ENCODE peak calls at places on chromosomes 3 and 15, in six cellular contexts. J is endothelial cell of umbilical vein, X is H1, Q is HCT116, W is GM12878, H is spleen. P is an unnamed sample. For H3K4me1, the result is how much of the 10 kb centered on the place peaks cover.

GRCh38 chr3:45060165-45060897 is 34.2 kb downstream of the CLEC3B start:
- DNase-seq in H (no peak), W (no peak), J (no peak), X (no peak), Q (no peak), P (no peak)

GRCh38 chr3:72408983-72409779 is 439.1 kb downstream of the SHQ1 start:
- DNase-seq in Q (no peak), J (no peak), W (no peak), H (no peak), X (no peak), P (no peak)

GRCh38 chr15:71713191-71713798 is 97.1 kb upstream of the NR2E3 start:
- DNase-seq in Q (no peak), H (no peak), J (no peak), X (no peak), W (no peak), P (no peak)

GRCh38 chr3:46684881-46685280 is 8.6 kb downstream of the ALS2CL start:
- DNase-seq in H (no peak), W (no peak), Q (no peak), J (no peak), X (no peak), P (no peak)

GRCh38 chr15:67792250-67792942 is 32.9 kb upstream of the SKOR1 start:
- DNase-seq in J (peak), Q (no peak), X (no peak), H (no peak), W (no peak), P (no peak)

GRCh38 chr15:62492900-62493299 is 327.8 kb upstream of the C2CD4B start:
- DNase-seq in H (no peak), J (no peak), W (no peak), X (no peak), Q (no peak), P (no peak)

GRCh38 chr3:157530637-157531300 is 27.6 kb upstream of the VEPH1 start:
- DNase-seq in W (no peak), X (no peak), J (peak), H (no peak), Q (no peak), P (no peak)

GRCh38 chr3:20935791-20936190 is 749.8 kb upstream of the SGO1 start:
- DNase-seq in W (no peak), J (no peak), X (no peak), H (no peak), Q (no peak), P (no peak)

GRCh38 chr3:96347289-96347688 is 467.1 kb upstream of the EPHA6 start:
- DNase-seq in W (no peak), X (no peak), H (no peak), Q (no peak), J (no peak), P (no peak)

GRCh38 chr15:101121511-101122090 is 130.2 kb downstream of the CHSY1 start:
- DNase-seq in X (no peak), Q (no peak), J (peak), H (peak), W (no peak), P (peak)

GRCh38 chr15:95169701-95170459 is 938.5 kb downstream of the MCTP2 start:
- DNase-seq in J (no peak), Q (no peak), W (no peak), X (no peak), H (no peak), P (peak)

GRCh38 chr3:177127008-177127407 is 70.3 kb downstream of the TBL1XR1 start:
- DNase-seq in J (no peak), W (no peak), Q (no peak), H (no peak), X (no peak), P (no peak)

GRCh38 chr3:101268987-101269386 is 51.4 kb downstream of the IMPG2 start:
- DNase-seq in H (no peak), Q (no peak), W (no peak), J (no peak), X (no peak), P (no peak)

GRCh38 chr3:34005886-34006285 is 207.5 kb downstream of the PDCD6IP start:
- DNase-seq in Q (no peak), J (no peak), W (no peak), X (no peak), H (no peak), P (no peak)

GRCh38 chr3:52433328-52434060 is 11.4 kb downstream of the SEMA3G start:
- DNase-seq in W (no peak), X (no peak), Q (no peak), H (peak), J (no peak), P (peak)

GRCh38 chr3:23389089-23389488 is 186.0 kb downstream of the UBE2E2 start:
- DNase-seq in X (peak), J (no peak), Q (no peak), H (no peak), W (no peak), P (peak)

GRCh38 chr3:102790742-102791141 is 355.9 kb downstream of the ZPLD1 start:
- DNase-seq in J (no peak), X (no peak), H (no peak), Q (no peak), W (no peak), P (no peak)

GRCh38 chr3:33699275-33699674 is 18.8 kb downstream of the CLASP2 start:
- DNase-seq in X (no peak), H (no peak), J (no peak), W (no peak), Q (no peak), P (no peak)

GRCh38 chr3:145882416-145882815 is 278.6 kb downstream of the PLOD2 start:
- DNase-seq in W (no peak), H (no peak), X (no peak), J (no peak), Q (no peak), P (no peak)

GRCh38 chr15:43253431-43254403 is 13.0 kb downstream of the TGM5 start:
- DNase-seq in Q (no peak), X (no peak), J (peak), W (peak), H (peak), P (peak)

GRCh38 chr15:76368135-76368588 is 31.6 kb downstream of the ISL2 start:
- DNase-seq in J (no peak), H (no peak), Q (no peak), W (no peak), X (no peak), P (no peak)

GRCh38 chr3:172868565-172869172 is 118.1 kb downstream of the ECT2 start:
- DNase-seq in Q (no peak), W (no peak), J (no peak), H (no peak), X (no peak), P (no peak)

GRCh38 chr3:38561746-38562466 is 65.8 kb downstream of the EXOG start:
- DNase-seq in H (peak), J (no peak), W (no peak), Q (no peak), X (no peak), P (no peak)

GRCh38 chr3:65033577-65033976 is 345.8 kb upstream of the ADAMTS9 start:
- DNase-seq in H (no peak), X (no peak), W (no peak), Q (no peak), J (no peak), P (no peak)

GRCh38 chr3:73602171-73602570 is 22.6 kb downstream of the PDZRN3 start:
- DNase-seq in H (no peak), X (no peak), Q (no peak), W (no peak), J (no peak), P (no peak)

GRCh38 chr15:58348095-58348812 is 83.5 kb upstream of the LIPC start:
- DNase-seq in Q (no peak), J (no peak), X (no peak), H (no peak), W (no peak), P (no peak)

GRCh38 chr3:156217674-156218352 is 97.4 kb downstream of the KCNAB1 start:
- DNase-seq in H (no peak), Q (no peak), X (no peak), W (no peak), J (no peak), P (no peak)

GRCh38 chr3:107757140-107757539 is 234.4 kb downstream of the BBX start:
- DNase-seq in H (no peak), Q (no peak), W (no peak), X (no peak), J (no peak), P (no peak)

GRCh38 chr3:37037352-37037751 is 44.0 kb downstream of the MLH1 start:
- DNase-seq in W (no peak), H (no peak), Q (no peak), X (no peak), J (no peak), P (no peak)

GRCh38 chr15:82810061-82810862 is 834 bp downstream of the WHAMM start:
- DNase-seq in Q (no peak), X (no peak), W (no peak), J (peak), H (peak), P (peak)

GRCh38 chr3:101081990-101082389 is 88.8 kb upstream of the ABI3BP start:
- DNase-seq in Q (no peak), W (no peak), X (no peak), J (no peak), H (no peak), P (no peak)

GRCh38 chr3:100928638-100929428 is 64.4 kb downstream of the ABI3BP start:
- DNase-seq in J (peak), X (no peak), H (no peak), W (no peak), Q (no peak), P (no peak)

GRCh38 chr3:37703633-37704032 is 158.0 kb upstream of the CTDSPL start:
- DNase-seq in J (peak), W (no peak), Q (no peak), X (no peak), H (no peak), P (no peak)

GRCh38 chr15:41695750-41696436 is 35.7 kb downstream of the MGA start:
- DNase-seq in J (peak), X (no peak), H (no peak), W (peak), Q (peak), P (no peak)

GRCh38 chr3:127448161-127448561 is 142.4 kb downstream of the TPRA1 start:
- DNase-seq in W (no peak), J (no peak), X (no peak), H (peak), Q (no peak), P (peak)

GRCh38 chr15:37818152-37818677 is 116.2 kb upstream of the TMCO5A start:
- DNase-seq in J (no peak), H (no peak), W (no peak), X (no peak), Q (no peak), P (no peak)

GRCh38 chr3:158769519-158770253 is 32.2 kb upstream of the MFSD1 start:
- DNase-seq in H (no peak), W (no peak), J (no peak), X (no peak), Q (no peak), P (no peak)
- H3K4me1 ChIP-seq in H (under half), W (under half), J (under half), X (under half), Q (under half), P (under half)

GRCh38 chr3:15323063-15323462 is 9.3 kb downstream of the SH3BP5 start:
- DNase-seq in X (no peak), Q (no peak), H (no peak), W (no peak), J (no peak), P (no peak)

GRCh38 chr3:15317164-15317477 is 15.3 kb downstream of the SH3BP5 start:
- DNase-seq in Q (no peak), J (no peak), X (no peak), H (no peak), W (no peak), P (no peak)

GRCh38 chr3:15318661-15319060 is 13.7 kb downstream of the SH3BP5 start:
- DNase-seq in W (no peak), J (no peak), Q (no peak), H (no peak), X (no peak), P (no peak)

GRCh38 chr3:15319127-15319526 is 13.3 kb downstream of the SH3BP5 start:
- DNase-seq in W (no peak), H (no peak), J (no peak), Q (no peak), X (no peak), P (no peak)

DNA sequence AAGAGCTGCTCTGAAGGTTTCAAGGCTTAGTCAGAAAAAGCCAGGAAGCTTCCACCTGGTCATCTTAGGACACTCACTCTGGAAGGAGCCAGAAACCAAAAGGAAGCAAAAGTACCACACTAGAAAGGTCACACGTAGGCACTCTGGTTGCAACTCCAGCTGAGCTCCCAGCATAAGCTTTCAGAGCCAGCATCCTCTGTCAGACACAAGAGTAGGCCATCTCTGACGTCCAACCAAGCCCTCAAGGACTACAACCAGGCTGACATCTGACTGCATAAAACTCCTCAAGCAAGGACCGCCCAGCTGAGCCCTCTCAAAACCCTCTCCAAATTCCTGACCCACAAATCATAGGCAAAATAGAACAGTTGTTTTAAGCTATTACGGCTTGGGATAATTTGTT is 12.8 kb downstream of the SH3BP5 start:
- DNase-seq in Q (no peak), H (no peak), W (no peak), J (no peak), X (no peak), P (no peak)
- TF ChIP-seq POLR2AphosphoS5 in Q (no peak), H (no peak), W (no peak), J (no peak), X (no peak), P (peak)

GRCh38 chr15:98904466-98905048 is 103.0 kb downstream of the PGPEP1L start:
- DNase-seq in W (no peak), Q (peak), J (peak), X (no peak), H (no peak), P (no peak)
- H3K4me1 ChIP-seq in W (under half), Q (under half), J (under half), X (under half), H (under half), P (under half)

DNA sequence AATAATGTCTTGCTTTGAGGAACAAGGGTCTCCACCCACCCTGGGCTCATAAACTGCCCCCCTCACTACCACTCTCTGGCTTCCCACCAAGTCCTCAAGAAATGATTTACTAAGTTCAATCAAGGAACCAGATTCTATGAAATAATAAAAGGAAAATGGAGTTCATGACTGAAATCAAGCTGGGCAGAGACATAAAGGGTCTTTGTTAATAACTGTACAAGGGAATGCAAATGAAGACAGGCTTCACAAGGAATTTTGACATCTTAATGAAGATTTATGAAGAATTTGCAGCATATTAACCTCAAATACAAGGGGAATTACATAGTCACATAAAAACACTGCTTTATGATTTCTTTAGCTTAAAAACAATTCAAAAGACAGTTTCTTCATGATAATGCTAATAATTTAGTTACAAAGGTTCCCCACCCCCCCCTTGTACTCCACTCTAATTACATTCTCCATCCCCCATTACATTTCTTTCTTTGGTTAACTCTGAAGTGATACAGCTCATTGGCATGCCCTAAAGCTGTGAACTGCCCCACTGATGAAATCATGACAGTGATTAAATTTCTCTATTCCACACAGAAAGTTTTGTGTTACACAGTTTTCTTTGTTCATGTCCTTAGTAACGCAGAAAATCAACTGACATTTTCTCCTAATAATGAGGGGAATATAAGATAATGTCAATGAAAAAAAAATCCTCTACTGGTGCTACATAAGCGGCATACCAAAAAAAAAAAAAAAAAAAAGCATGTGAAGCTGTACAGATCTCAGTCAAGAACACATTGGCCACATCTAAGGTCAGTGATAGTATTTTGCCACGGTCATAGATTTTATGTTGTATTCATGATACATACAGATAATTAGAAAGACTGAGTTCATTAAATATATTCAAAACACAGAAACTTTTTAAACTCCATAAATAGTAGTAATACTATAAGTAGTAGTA is 54.4 kb downstream of the WWTR1 start:
- DNase-seq in X (no peak), Q (no peak), H (no peak), J (no peak), W (no peak), P (no peak)
- TF ChIP-seq POLR2AphosphoS5 in X (no peak), Q (no peak), H (no peak), J (no peak), W (no peak), P (no peak)

GRCh38 chr15:33553157-33553556 is 242.4 kb downstream of the RYR3 start:
- DNase-seq in J (no peak), X (no peak), Q (no peak), W (no peak), H (no peak), P (no peak)
- H3K4me1 ChIP-seq in J (under half), X (under half), Q (under half), W (under half), H (under half), P (under half)

GRCh38 chr3:184188080-184188479 is 2.1 kb downstream of the ABCF3 start:
- DNase-seq in Q (no peak), X (no peak), H (no peak), W (no peak), J (no peak), P (no peak)

GRCh38 chr3:184184546-184185234 is 1.3 kb upstream of the ABCF3 start:
- DNase-seq in X (no peak), H (no peak), Q (no peak), J (no peak), W (no peak), P (no peak)

GRCh38 chr3:184185461-184186183 is 377 bp upstream of the ABCF3 start:
- DNase-seq in W (peak), Q (peak), X (peak), J (peak), H (peak), P (peak)

GRCh38 chr3:184186902-184187207 is 856 bp downstream of the ABCF3 start:
- DNase-seq in J (peak), H (no peak), X (no peak), W (no peak), Q (no peak), P (no peak)

DNA sequence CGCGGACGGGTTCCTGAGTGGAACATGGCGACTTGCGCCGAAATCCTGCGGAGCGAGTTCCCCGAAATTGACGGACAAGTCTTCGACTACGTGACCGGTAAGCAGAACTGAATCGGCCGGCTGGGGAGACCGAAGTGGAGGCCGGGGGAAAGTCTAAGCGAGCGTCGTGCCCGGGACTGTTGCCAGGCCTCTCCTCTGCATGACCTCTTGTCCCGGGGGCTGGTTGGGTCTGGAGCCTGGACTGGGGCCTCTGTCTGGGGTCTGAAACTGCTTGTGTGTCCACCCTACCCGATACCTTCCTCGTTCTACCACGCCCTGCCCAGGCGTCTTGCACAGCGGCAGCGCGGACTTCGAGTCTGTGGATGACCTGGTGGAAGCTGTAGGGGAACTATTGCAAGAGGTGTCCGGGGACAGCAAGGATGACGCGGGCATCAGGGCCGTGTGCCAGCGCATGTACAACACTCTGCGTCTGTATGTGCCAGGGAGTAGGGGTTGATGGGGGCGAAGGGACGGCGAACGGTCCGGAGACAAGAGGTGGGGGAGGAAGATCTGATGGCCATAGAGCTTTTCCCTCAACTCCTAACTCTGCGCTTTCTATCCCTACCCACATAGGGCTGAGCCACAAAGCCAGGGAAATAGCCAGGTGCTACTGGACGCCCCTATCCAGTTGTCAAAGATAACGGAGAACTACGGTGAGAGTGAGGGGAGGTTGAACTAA is at the start of gene ABCF3:
- DNase-seq in X (no peak), Q (no peak), J (no peak), H (no peak), W (no peak), P (no peak)
- TF ChIP-seq POLR2AphosphoS5 in X (no peak), Q (peak), J (no peak), H (peak), W (peak), P (peak)

P was measured in breast epithelium.